ENCODE peak calls at places on chromosomes 16 and 17, in four cellular contexts. P, A, J and L are unnamed samples.

GRCh38 chr17:68382582-68383085 is 74.7 kb downstream of the WIPI1 start:
- DNase-seq in P (no peak), A (peak; percentile 29), J (no peak), L (no peak)

GRCh38 chr16:67445913-67446907 is 15.3 kb downstream of the HSD11B2 start:
- DNase-seq in P (no peak), A (no peak), J (no peak), L (no peak)

GRCh38 chr16:1674751-1675664 is 3.1 kb upstream of the JPT2 start:
- DNase-seq in P (no peak), A (peak; percentile 70), J (no peak), L (no peak)

GRCh38 chr16:82031116-82032084 is 3.7 kb upstream of the HSD17B2 start:
- DNase-seq in P (peak; percentile 62), A (peak; percentile 86), J (no peak), L (peak; percentile 63)

GRCh38 chr17:47203984-47204721 is 5.0 kb upstream of the MYL4 start:
- DNase-seq in P (no peak), A (peak; percentile 25), J (no peak), L (no peak)

GRCh38 chr17:13541032-13541480 is 60.7 kb downstream of the HS3ST3A1 start:
- DNase-seq in P (no peak), A (peak; percentile 97), J (no peak), L (peak; percentile 100)

GRCh38 chr16:49856741-49857330 is 924 bp upstream of the ZNF423 start:
- DNase-seq in P (peak; percentile 11), A (peak; percentile 93), J (peak; percentile 57), L (peak; percentile 75)

GRCh38 chr16:35414563-35414962 is 1955.2 kb downstream of the TP53TG3F start:
- DNase-seq in P (no peak), A (no peak), J (no peak), L (no peak)

GRCh38 chr17:82388223-82388921 is 16.8 kb downstream of the UTS2R start:
- DNase-seq in P (no peak), A (no peak), J (no peak), L (no peak)

GRCh38 chr17:30550512-30551273 is 73.5 kb downstream of the GOSR1 start:
- DNase-seq in P (no peak), A (no peak), J (no peak), L (peak; percentile 18)

GRCh38 chr16:67396159-67396774 is 3.0 kb upstream of the TPPP3 start:
- DNase-seq in P (no peak), A (peak; percentile 58), J (peak; percentile 69), L (peak; percentile 50)

GRCh38 chr17:17062356-17062755 is 20.1 kb downstream of the MPRIP start:
- DNase-seq in P (no peak), A (peak; percentile 57), J (no peak), L (peak; percentile 44)

GRCh38 chr17:17729620-17730249 is 48.5 kb downstream of the RAI1 start:
- DNase-seq in P (no peak), A (no peak), J (no peak), L (no peak)

GRCh38 chr17:29569245-29569950 is 897 bp downstream of the TP53I13 start:
- DNase-seq in P (no peak), A (no peak), J (peak; percentile 16), L (no peak)

GRCh38 chr16:24024971-24025370 is 189.2 kb downstream of the PRKCB start:
- DNase-seq in P (no peak), A (no peak), J (no peak), L (no peak)

GRCh38 chr17:34110315-34110714 is 144.8 kb upstream of the CCL2 start:
- DNase-seq in P (no peak), A (no peak), J (no peak), L (no peak)

GRCh38 chr17:1967092-1967662 is 58.0 kb downstream of the RTN4RL1 start:
- DNase-seq in P (peak; percentile 10), A (no peak), J (peak; percentile 25), L (no peak)

GRCh38 chr17:2024572-2025219 is 438 bp downstream of the RTN4RL1 start:
- DNase-seq in P (no peak), A (no peak), J (no peak), L (no peak)

GRCh38 chr16:22217890-22218730 is 12.0 kb downstream of the EEF2K start:
- DNase-seq in P (no peak), A (no peak), J (no peak), L (no peak)

GRCh38 chr17:41049110-41049509 is 2.0 kb upstream of the KRTAP2-1 start:
- DNase-seq in P (no peak), A (peak; percentile 69), J (no peak), L (no peak)

GRCh38 chr17:57406131-57406980 is 150.0 kb downstream of the MSI2 start:
- DNase-seq in P (no peak), A (peak; percentile 59), J (peak; percentile 37), L (peak; percentile 39)

GRCh38 chr17:60087882-60088669 is 9.4 kb upstream of the HEATR6 start:
- DNase-seq in P (no peak), A (peak; percentile 97), J (no peak), L (peak; percentile 89)

GRCh38 chr17:26818736-26819135 is 475.2 kb upstream of the WSB1 start:
- DNase-seq in P (no peak), A (peak; percentile 11), J (no peak), L (peak; percentile 23)

GRCh38 chr17:33451221-33451620 is 158.1 kb upstream of the ASIC2 start:
- DNase-seq in P (no peak), A (peak; percentile 14), J (no peak), L (no peak)

GRCh38 chr17:64413505-64413904 is 22.8 kb upstream of the PECAM1 start:
- DNase-seq in P (no peak), A (no peak), J (no peak), L (no peak)

GRCh38 chr16:1306344-1306743 is 3.1 kb upstream of the UBE2I start:
- DNase-seq in P (no peak), A (no peak), J (no peak), L (no peak)

GRCh38 chr17:42574463-42574862 is 3.1 kb downstream of the PSMC3IP start:
- DNase-seq in P (no peak), A (no peak), J (no peak), L (no peak)

GRCh38 chr17:30363715-30364202 is 15.0 kb upstream of the CPD start:
- DNase-seq in P (no peak), A (peak; percentile 89), J (peak; percentile 69), L (peak; percentile 49)

GRCh38 chr16:72744064-72744793 is 303.7 kb downstream of the ZFHX3 start:
- DNase-seq in P (no peak), A (no peak), J (no peak), L (no peak)

GRCh38 chr16:24748242-24748641 is 18.8 kb downstream of the TNRC6A start:
- DNase-seq in P (no peak), A (peak; percentile 96), J (peak; percentile 39), L (peak; percentile 91)

GRCh38 chr16:13953501-13953900 is 33.5 kb downstream of the ERCC4 start:
- DNase-seq in P (no peak), A (no peak), J (no peak), L (no peak)

GRCh38 chr16:72743011-72743761 is 304.7 kb downstream of the ZFHX3 start:
- DNase-seq in P (no peak), A (no peak), J (no peak), L (no peak)

GRCh38 chr16:2952679-2953078 is 11.4 kb upstream of the KREMEN2 start:
- DNase-seq in P (no peak), A (no peak), J (no peak), L (no peak)

GRCh38 chr16:14650629-14651028 is 17.9 kb downstream of the BFAR start:
- DNase-seq in P (no peak), A (no peak), J (no peak), L (no peak)

GRCh38 chr16:14510939-14511797 is 118.9 kb downstream of the PARN start:
- DNase-seq in P (no peak), A (peak; percentile 66), J (no peak), L (peak; percentile 54)

GRCh38 chr16:80085606-80086005 is 455.2 kb upstream of the DYNLRB2 start:
- DNase-seq in P (no peak), A (no peak), J (no peak), L (no peak)

GRCh38 chr17:81898029-81898866 is 3.8 kb upstream of the NPB start:
- DNase-seq in P (no peak), A (peak; percentile 87), J (no peak), L (peak; percentile 93)

GRCh38 chr17:49213803-49214202 is 3.3 kb downstream of the ABI3 start:
- DNase-seq in P (no peak), A (no peak), J (no peak), L (no peak)

GRCh38 chr16:84940670-84941551 is 70.4 kb downstream of the ZDHHC7 start:
- DNase-seq in P (no peak), A (peak; percentile 35), J (no peak), L (peak; percentile 60)
- TF ChIP-seq CTCF in P (no peak), A (no peak), J (no peak), L (peak; percentile 12)

DNA sequence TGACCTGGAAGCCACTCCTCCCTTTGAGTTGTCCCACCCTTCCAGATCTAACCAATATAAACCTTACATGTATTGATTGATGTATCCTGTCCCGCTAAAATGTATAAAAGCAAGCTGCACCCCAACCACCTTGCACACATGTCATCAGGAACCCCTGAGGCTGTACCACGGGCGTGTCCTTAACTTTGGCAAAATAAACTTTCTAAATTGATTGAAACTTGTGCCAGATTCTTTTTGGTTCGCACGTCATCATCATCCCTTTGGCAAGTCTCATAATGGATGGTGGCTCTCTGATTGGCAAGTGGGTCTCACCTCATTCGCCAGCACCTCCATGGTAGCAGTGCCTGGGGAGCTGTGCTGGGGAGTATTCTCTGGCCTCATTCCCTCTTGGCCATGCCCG is 60.2 kb downstream of the CNGB1 start:
- DNase-seq in P (no peak), A (no peak), J (no peak), L (no peak)
- H3K4me3 ChIP-seq in P (no peak overlapping the region), A (no peak overlapping the region), J (no peak overlapping the region), L (no peak overlapping the region)

GRCh38 chr16:84959045-84959576 is 52.2 kb downstream of the ZDHHC7 start:
- DNase-seq in P (no peak), A (no peak), J (no peak), L (no peak)
- TF ChIP-seq CTCF in P (no peak), A (peak; percentile 46), J (no peak), L (no peak)

GRCh38 chr17:77320046-77320445 is 179.3 kb downstream of the SEC14L1 start:
- DNase-seq in P (no peak), A (peak; percentile 84), J (no peak), L (peak; percentile 85)
- H3K4me3 ChIP-seq in P (no peak overlapping the region), A (peak overlapping the region; percentile 77), J (peak overlapping the region; percentile 57), L (peak overlapping the region; percentile 77)

DNA sequence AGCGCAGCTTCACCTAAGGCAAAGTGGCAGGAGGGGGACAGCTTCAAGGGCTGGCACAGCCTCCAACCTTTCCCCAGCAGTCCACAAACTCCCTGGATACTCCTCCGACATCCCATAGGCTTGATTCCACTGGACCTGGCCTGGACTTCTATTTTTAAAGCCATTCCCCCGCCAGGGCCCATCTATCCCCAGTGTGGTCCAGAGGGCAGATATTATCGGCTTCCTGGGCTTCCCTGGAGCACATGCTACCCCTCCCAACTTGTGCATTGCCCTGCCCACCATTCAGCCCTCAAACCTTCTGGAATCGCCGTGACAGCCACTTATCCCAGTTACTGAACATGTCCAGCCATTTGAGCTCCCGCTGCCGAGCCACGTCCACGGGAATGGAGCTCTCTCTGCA is 5.1 kb downstream of the TBC1D10B start:
- DNase-seq in P (no peak), A (no peak), J (no peak), L (no peak)
- TF ChIP-seq CTCF in P (no peak), A (no peak), J (no peak), L (no peak)

DNA sequence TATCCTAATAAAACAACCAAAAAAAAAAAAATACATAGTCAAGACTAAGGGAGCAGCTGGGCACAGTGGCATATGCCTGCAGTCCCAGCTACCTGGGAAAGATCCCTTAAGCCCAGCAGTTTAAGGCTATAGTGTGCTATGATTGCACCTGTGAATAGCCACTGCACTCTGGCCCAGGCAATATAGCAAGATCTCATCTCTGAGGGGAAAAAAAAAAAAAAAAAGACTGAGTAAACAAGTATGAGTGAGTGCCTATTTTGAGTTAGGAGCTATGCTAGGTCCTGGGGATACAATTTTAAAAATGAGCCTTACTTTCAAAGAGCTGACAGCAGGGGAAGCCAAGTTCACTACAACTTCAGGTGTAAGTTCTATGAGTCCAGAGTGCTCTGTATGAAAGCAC is 55.4 kb downstream of the GRB2 start:
- DNase-seq in P (no peak), A (no peak), J (no peak), L (no peak)
- H3K4me3 ChIP-seq in P (no peak overlapping the region), A (no peak overlapping the region), J (no peak overlapping the region), L (no peak overlapping the region)